ENCODE peak calls at places on chromosome 22, in ten cellular contexts. Q, W, I, C, D, H, S, V, F and U are unnamed samples.

GRCh38 chr22:30667092-30667485 is 586 bp downstream of the DUSP18 start:
- DNase-seq in Q (no peak), H (no peak), I (no peak), F (peak; percentile 31), C (no peak), V (no peak), S (no peak), W (no peak), D (no peak), U (no peak)

GRCh38 chr22:28181332-28181731 is 262.3 kb upstream of the PITPNB start:
- DNase-seq in C (no peak), H (no peak), D (no peak), I (no peak), S (no peak), V (no peak), F (no peak), W (no peak), Q (no peak), U (no peak)

GRCh38 chr22:42814616-42815015 is 42.5 kb downstream of the ARFGAP3 start:
- DNase-seq in V (no peak), I (no peak), F (no peak), S (no peak), W (no peak), C (no peak), Q (no peak), D (no peak), H (no peak), U (no peak)

GRCh38 chr22:46069518-46070214 is 80.7 kb upstream of the PPARA start:
- DNase-seq in I (peak; percentile 93), H (peak; percentile 92), D (peak; percentile 96), C (no peak), S (peak; percentile 92), F (peak; percentile 72), V (no peak), Q (no peak), W (no peak), U (no peak)

GRCh38 chr22:38554281-38554680 is 15.7 kb downstream of the DMC1 start:
- DNase-seq in F (no peak), Q (no peak), H (no peak), C (no peak), D (no peak), S (no peak), V (no peak), I (no peak), W (no peak), U (no peak)

GRCh38 chr22:20783844-20784723 is 10.2 kb downstream of the SERPIND1 start:
- DNase-seq in W (peak; percentile 30), F (peak; percentile 67), C (peak; percentile 67), Q (peak; percentile 12), H (peak; percentile 43), V (no peak), D (peak; percentile 75), S (peak; percentile 36), I (peak; percentile 46), U (no peak)

GRCh38 chr22:24330636-24331035 is 60.0 kb downstream of the SPECC1L start:
- DNase-seq in Q (no peak), F (no peak), D (no peak), I (no peak), W (no peak), V (no peak), C (no peak), H (no peak), S (no peak), U (no peak)

GRCh38 chr22:17772249-17772962 is 1.9 kb downstream of the BID start:
- DNase-seq in F (no peak), V (no peak), Q (no peak), H (no peak), D (peak; percentile 32), I (no peak), C (no peak), W (no peak), S (no peak), U (no peak)

GRCh38 chr22:22042009-22042408 is 59.4 kb upstream of the TOP3B start:
- DNase-seq in I (no peak), S (no peak), D (no peak), C (peak; percentile 75), F (no peak), H (no peak), V (no peak), Q (no peak), W (no peak), U (no peak)

GRCh38 chr22:26565181-26565580 is 24.8 kb downstream of the TPST2 start:
- DNase-seq in D (peak; percentile 63), W (no peak), I (no peak), S (no peak), Q (no peak), H (no peak), C (no peak), V (no peak), F (no peak), U (no peak)

GRCh38 chr22:35742342-35743100 is 24.8 kb downstream of the APOL5 start:
- DNase-seq in V (no peak), H (no peak), C (no peak), W (no peak), I (no peak), D (peak; percentile 69), S (no peak), F (no peak), Q (no peak), U (no peak)